ENCODE peak calls at places on chromosomes 11 and 22, in eight cellular contexts. D is kidney glomerular epithelial cell, K is germinal center, J is RCC 7860, X is GM23338, M is AG04450, O is DMS79 treated with DMSO at 0.1 percent for 48 hours, W is SK-MEL-5. P is an unnamed sample.

GRCh38 chr22:46754110-46754799 is 8.2 kb upstream of the TBC1D22A start:
- DNase-seq in D (peak; percentile 95), K (no peak), J (peak; percentile 96), X (no peak), M (peak; percentile 89), O (no peak), W (no peak), P (no peak)

GRCh38 chr11:1219836-1220810 is 2.7 kb upstream of the MUC5B start:
- DNase-seq in D (no peak), K (no peak), J (no peak), X (no peak), M (no peak), O (no peak), W (no peak), P (no peak)

GRCh38 chr11:119356349-119357031 is 10.0 kb upstream of the MFRP start:
- DNase-seq in D (peak; percentile 54), K (peak; percentile 86), J (peak; percentile 17), X (peak; percentile 97), M (no peak), O (no peak), W (peak; percentile 73), P (peak; percentile 43)

GRCh38 chr11:111395081-111395480 is 16.0 kb upstream of the POU2AF1 start:
- DNase-seq in D (no peak), K (no peak), J (no peak), X (no peak), M (no peak), O (no peak), W (no peak), P (peak; percentile 60)

GRCh38 chr11:134069426-134069921 is 602 bp downstream of the JAM3 start:
- DNase-seq in D (no peak), K (no peak), J (no peak), X (peak; percentile 70), M (no peak), O (peak; percentile 49), W (no peak), P (peak; percentile 63)

GRCh38 chr11:80346660-80347059 is 905.8 kb upstream of the TENM4 start:
- DNase-seq in D (no peak), K (no peak), J (no peak), X (no peak), M (no peak), O (no peak), W (no peak), P (no peak)

GRCh38 chr11:85699957-85700741 is 14.2 kb upstream of the CCDC89 start:
- DNase-seq in D (no peak), K (peak; percentile 13), J (no peak), X (no peak), M (no peak), O (no peak), W (no peak), P (no peak)

GRCh38 chr11:109305009-109305408 is 117.0 kb upstream of the C11orf87 start:
- DNase-seq in D (no peak), K (no peak), J (no peak), X (no peak), M (no peak), O (no peak), W (no peak), P (no peak)

GRCh38 chr11:129215506-129216245 is 23.6 kb upstream of the ARHGAP32 start:
- DNase-seq in D (no peak), K (no peak), J (no peak), X (peak; percentile 91), M (no peak), O (no peak), W (no peak), P (no peak)

GRCh38 chr11:2095198-2095520 is 44.0 kb downstream of the IGF2 start:
- DNase-seq in D (no peak), K (no peak), J (no peak), X (no peak), M (no peak), O (no peak), W (no peak), P (no peak)

GRCh38 chr11:33835143-33835878 is 56.6 kb downstream of the LMO2 start:
- DNase-seq in D (peak; percentile 66), K (no peak), J (no peak), X (no peak), M (peak; percentile 13), O (peak; percentile 62), W (peak; percentile 62), P (peak; percentile 41)

GRCh38 chr22:22558972-22559603 is at the start of gene PRAME:
- DNase-seq in D (peak; percentile 28), K (peak; percentile 88), J (peak; percentile 68), X (peak; percentile 95), M (no peak), O (no peak), W (peak; percentile 97), P (peak; percentile 61)

GRCh38 chr11:20671856-20672546 is 2.6 kb downstream of the NELL1 start:
- DNase-seq in D (peak; percentile 17), K (no peak), J (no peak), X (peak; percentile 34), M (no peak), O (peak; percentile 75), W (peak; percentile 49), P (peak; percentile 74)

GRCh38 chr11:46696212-46696558 is 4.2 kb downstream of the ARHGAP1 start:
- DNase-seq in D (no peak), K (no peak), J (no peak), X (no peak), M (no peak), O (peak; percentile 60), W (no peak), P (peak; percentile 78)

GRCh38 chr11:10893713-10894112 is 35.9 kb upstream of the ZBED5 start:
- DNase-seq in D (peak; percentile 43), K (no peak), J (peak; percentile 44), X (no peak), M (peak; percentile 62), O (no peak), W (no peak), P (no peak)

GRCh38 chr11:113730887-113731726 is 25.0 kb upstream of the TMPRSS5 start:
- DNase-seq in D (peak; percentile 73), K (no peak), J (peak; percentile 29), X (peak; percentile 72), M (peak; percentile 23), O (peak; percentile 31), W (peak; percentile 70), P (peak; percentile 74)

GRCh38 chr11:127223026-127223425 is 222.5 kb upstream of the KIRREL3 start:
- DNase-seq in D (no peak), K (no peak), J (no peak), X (no peak), M (no peak), O (no peak), W (no peak), P (no peak)

GRCh38 chr11:123235117-123235686 is 40.2 kb upstream of the CLMP start:
- DNase-seq in D (no peak), K (peak; percentile 17), J (no peak), X (peak; percentile 78), M (no peak), O (no peak), W (peak; percentile 68), P (no peak)

GRCh38 chr22:43012390-43012789 is 2.6 kb downstream of the PACSIN2 start:
- DNase-seq in D (no peak), K (no peak), J (no peak), X (no peak), M (no peak), O (no peak), W (no peak), P (no peak)

GRCh38 chr22:44666207-44666585 is 35.8 kb upstream of the PRR5 start:
- DNase-seq in D (no peak), K (no peak), J (no peak), X (no peak), M (no peak), O (no peak), W (no peak), P (no peak)

GRCh38 chr11:19730373-19730772 is 17.7 kb downstream of the NAV2 start:
- DNase-seq in D (no peak), K (no peak), J (no peak), X (no peak), M (no peak), O (no peak), W (no peak), P (peak; percentile 64)

GRCh38 chr11:75786101-75786736 is 17.6 kb downstream of the DGAT2 start:
- DNase-seq in D (no peak), K (no peak), J (no peak), X (no peak), M (no peak), O (no peak), W (no peak), P (no peak)

GRCh38 chr11:57269580-57270021 is 32.6 kb upstream of the APLNR start:
- DNase-seq in D (peak; percentile 89), K (no peak), J (peak; percentile 78), X (no peak), M (no peak), O (peak; percentile 58), W (no peak), P (peak; percentile 19)

GRCh38 chr11:69335461-69336386 is 41.8 kb downstream of the MYEOV start:
- DNase-seq in D (no peak), K (no peak), J (peak; percentile 7), X (no peak), M (no peak), O (no peak), W (no peak), P (no peak)

GRCh38 chr11:67405688-67406339 is 1.9 kb downstream of the TBC1D10C start:
- DNase-seq in D (no peak), K (no peak), J (no peak), X (no peak), M (no peak), O (no peak), W (no peak), P (no peak)

GRCh38 chr11:31110825-31111224 is 258.7 kb downstream of the DCDC1 start:
- DNase-seq in D (no peak), K (no peak), J (no peak), X (no peak), M (no peak), O (no peak), W (no peak), P (no peak)

GRCh38 chr11:19903620-19904069 is 191.0 kb downstream of the NAV2 start:
- DNase-seq in D (peak; percentile 74), K (peak; percentile 32), J (peak; percentile 41), X (peak; percentile 93), M (peak; percentile 64), O (peak; percentile 77), W (peak; percentile 85), P (peak; percentile 61)

GRCh38 chr11:82234256-82234655 is 499.4 kb downstream of the FAM181B start:
- DNase-seq in D (no peak), K (no peak), J (no peak), X (no peak), M (no peak), O (no peak), W (peak; percentile 73), P (no peak)